ENCODE peak calls at places on chromosomes 4 and X, in nine cellular contexts. Z is SK-N-SH, W is A549, E is tibial nerve, N is H1, C is suprapubic skin, T is transverse colon, H is stomach, O is esophagus muscularis mucosa. V is an unnamed sample.

GRCh38 chr4:47270226-47270888 is 193.1 kb downstream of the COMMD8 start:
- DNase-seq in Z (no peak), W (no peak), E (no peak), N (no peak), C (no peak), T (no peak), H (no peak), O (no peak), V (no peak)

GRCh38 chr4:26466871-26467270 is 23.4 kb downstream of the CCKAR start:
- DNase-seq in Z (no peak), W (no peak), E (no peak), N (no peak), C (no peak), T (no peak), H (no peak), O (no peak), V (no peak)

GRCh38 chr4:99395595-99396364 is 39.4 kb downstream of the ADH7 start:
- DNase-seq in Z (no peak), W (no peak), E (no peak), N (no peak), C (no peak), T (no peak), H (no peak), O (no peak), V (no peak)

GRCh38 chr4:26746742-26747351 is 113.8 kb upstream of the STIM2 start:
- DNase-seq in Z (no peak), W (no peak), E (no peak), N (no peak), C (no peak), T (no peak), H (no peak), O (no peak), V (no peak)

GRCh38 chr4:83362492-83363329 is 28.1 kb upstream of the HPSE start:
- DNase-seq in Z (peak; percentile 10), W (peak; percentile 6), E (no peak), N (no peak), C (no peak), T (peak; percentile 19), H (no peak), O (no peak), V (no peak)

GRCh38 chr4:116839826-116840225 is 245.6 kb downstream of the TRAM1L1 start:
- DNase-seq in Z (no peak), W (no peak), E (no peak), N (no peak), C (no peak), T (no peak), H (no peak), O (no peak), V (no peak)

GRCh38 chr4:138650917-138651564 is 364.5 kb upstream of the NOCT start:
- DNase-seq in Z (no peak), W (no peak), E (no peak), N (no peak), C (no peak), T (no peak), H (no peak), O (peak; percentile 70), V (no peak)

GRCh38 chr4:126038492-126039236 is 723.9 kb downstream of the FAT4 start:
- DNase-seq in Z (no peak), W (no peak), E (no peak), N (no peak), C (no peak), T (no peak), H (no peak), O (no peak), V (no peak)

GRCh38 chr4:83535945-83536648 is at the start of gene GPAT3:
- DNase-seq in Z (peak; percentile 22), W (peak; percentile 78), E (peak; percentile 60), N (no peak), C (peak; percentile 89), T (peak; percentile 91), H (peak; percentile 87), O (peak; percentile 93), V (peak; percentile 91)

GRCh38 chr4:78476108-78476704 is 75.4 kb upstream of the ANXA3 start:
- DNase-seq in Z (no peak), W (no peak), E (no peak), N (no peak), C (no peak), T (no peak), H (no peak), O (no peak), V (no peak)

GRCh38 chr4:148060264-148061138 is 328.6 kb downstream of the ARHGAP10 start:
- DNase-seq in Z (no peak), W (no peak), E (no peak), N (no peak), C (no peak), T (no peak), H (no peak), O (no peak), V (no peak)

GRCh38 chr4:153220709-153221367 is 16.6 kb downstream of the TRIM2 start:
- DNase-seq in Z (no peak), W (no peak), E (no peak), N (no peak), C (no peak), T (no peak), H (no peak), O (no peak), V (no peak)

GRCh38 chrX:136754641-136755040 is 26.1 kb downstream of the ARHGEF6 start:
- DNase-seq in Z (no peak), W (no peak), E (no peak), N (no peak), C (no peak), T (no peak), H (no peak), O (no peak), V (peak; percentile 64)

GRCh38 chr4:27154706-27155105 is 294.1 kb downstream of the STIM2 start:
- DNase-seq in Z (no peak), W (no peak), E (no peak), N (no peak), C (no peak), T (no peak), H (no peak), O (peak; percentile 29), V (no peak)

DNA sequence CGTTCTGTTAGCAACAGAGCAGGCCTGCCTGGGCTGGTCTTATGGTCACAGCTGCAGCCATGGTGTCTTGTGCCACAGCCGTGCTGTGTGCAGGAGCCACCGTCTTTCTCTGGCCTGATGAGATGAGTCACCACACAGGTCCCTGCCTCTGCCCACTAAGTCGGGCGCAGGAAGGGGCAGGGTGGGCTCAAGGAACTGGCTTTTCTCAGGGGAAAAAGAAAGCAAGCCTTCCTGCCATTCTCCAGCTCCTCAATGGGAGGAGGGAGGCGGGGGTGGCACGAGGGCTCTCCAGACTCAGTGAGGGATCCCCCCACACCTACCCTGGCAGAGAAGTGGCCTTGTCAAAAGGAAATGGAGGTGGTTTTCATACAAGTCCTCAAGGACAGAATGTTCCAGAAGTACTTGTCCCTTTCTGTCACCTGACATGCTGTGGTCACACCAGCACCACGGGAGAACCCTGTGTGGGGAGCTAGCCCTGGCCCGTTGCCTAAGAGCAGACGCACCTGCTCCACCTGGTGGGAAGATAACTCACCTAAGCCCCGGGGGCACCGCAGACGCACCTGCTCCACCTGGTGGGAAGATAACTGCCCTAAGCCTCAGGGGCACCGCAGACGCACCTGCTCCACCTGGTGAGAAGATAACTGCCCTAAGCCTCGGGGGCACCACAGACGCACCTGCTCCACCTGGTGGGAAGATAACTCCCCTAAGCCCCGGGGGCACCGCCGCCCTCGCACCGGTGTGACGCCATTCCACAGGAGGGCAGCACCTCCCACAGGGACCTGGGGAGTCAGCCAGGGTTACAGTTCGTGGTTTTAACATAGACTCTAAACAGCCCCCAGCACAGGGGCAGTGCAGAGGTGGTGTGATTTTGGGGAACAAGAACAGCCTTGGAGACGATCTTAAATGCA is 18.5 kb downstream of the UVSSA start:
- DNase-seq in Z (no peak), W (no peak), E (no peak), N (no peak), C (no peak), T (peak; percentile 63), H (peak; percentile 55), O (no peak), V (peak; percentile 15)
- TF ChIP-seq EP300 in Z (no peak), W (no peak), E (no peak), N (no peak), C (no peak), T (no peak), H (no peak), O (no peak), V (no peak)

GRCh38 chrX:102044496-102044895 is 81.0 kb upstream of the TCEAL2 start:
- DNase-seq in Z (no peak), W (no peak), E (no peak), N (no peak), C (no peak), T (no peak), H (no peak), O (no peak), V (no peak)

GRCh38 chrX:102043380-102043779 is 82.1 kb upstream of the TCEAL2 start:
- DNase-seq in Z (no peak), W (no peak), E (no peak), N (no peak), C (no peak), T (no peak), H (no peak), O (no peak), V (no peak)

GRCh38 chrX:102042706-102043325 is 82.7 kb upstream of the TCEAL2 start:
- DNase-seq in Z (no peak), W (no peak), E (no peak), N (no peak), C (no peak), T (no peak), H (no peak), O (no peak), V (no peak)
- TF ChIP-seq EP300 in Z (no peak), W (no peak), E (no peak), N (no peak), C (no peak), T (no peak), H (no peak), O (no peak), V (no peak)

GRCh38 chr4:88985088-88985779 is 71.8 kb downstream of the FAM13A start:
- DNase-seq in Z (no peak), W (no peak), E (no peak), N (no peak), C (no peak), T (no peak), H (no peak), O (no peak), V (no peak)

GRCh38 chr4:88991746-88992145 is 65.2 kb downstream of the FAM13A start:
- DNase-seq in Z (no peak), W (no peak), E (no peak), N (no peak), C (no peak), T (no peak), H (no peak), O (no peak), V (no peak)

GRCh38 chr4:88989990-88990389 is 67.0 kb downstream of the FAM13A start:
- DNase-seq in Z (no peak), W (no peak), E (no peak), N (no peak), C (no peak), T (no peak), H (no peak), O (no peak), V (no peak)
- TF ChIP-seq EP300 in Z (no peak), W (no peak), E (no peak), N (no peak), C (no peak), T (no peak), H (no peak), O (no peak), V (no peak)

DNA sequence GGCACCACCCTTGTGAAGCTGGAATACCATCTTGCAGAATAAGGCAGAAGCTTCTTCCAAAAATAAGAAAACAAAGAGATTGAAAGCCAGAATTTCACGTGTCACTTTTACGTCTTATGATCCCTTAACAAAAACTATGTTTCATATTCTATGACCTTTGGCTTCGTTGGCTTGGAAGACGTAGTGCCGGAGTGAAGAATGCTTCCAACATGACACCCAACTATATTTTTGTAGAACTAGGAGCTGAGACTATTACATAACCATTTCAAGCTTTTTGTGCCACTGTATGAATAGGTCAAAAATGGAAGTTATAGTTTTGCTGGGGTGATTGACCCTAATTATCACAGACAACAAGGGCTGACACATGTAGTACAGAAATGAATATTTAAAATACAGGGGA is 996.2 kb downstream of the ADGRL3 start:
- DNase-seq in Z (no peak), W (no peak), E (no peak), N (no peak), C (no peak), T (no peak), H (no peak), O (no peak), V (no peak)
- TF ChIP-seq EP300 in Z (no peak), W (no peak), E (no peak), N (no peak), C (no peak), T (no peak), H (no peak), O (no peak), V (no peak)